ENCODE peak calls at places on chromosomes 16 and 17, in eight cellular contexts. N, Z, M, S, W, J, U and O are unnamed samples.
A peak's percentile ranks its signal among the peaks of the same experiment; 100 is the strongest.

GRCh38 chr16:71645450-71645849 is 19.5 kb downstream of the MARVELD3 start:
- DNase-seq in J (peak; percentile 53), W (no peak), N (no peak), S (peak; percentile 55), M (no peak), U (peak; percentile 46), Z (peak; percentile 87), O (peak; percentile 37)

GRCh38 chr17:83064732-83065659 is 14.4 kb upstream of the METRNL start:
- DNase-seq in M (peak; percentile 32), W (peak; percentile 8), S (no peak), Z (no peak), U (peak; percentile 58), J (no peak), N (no peak), O (no peak)

GRCh38 chr16:17162560-17162959 is 308.2 kb downstream of the XYLT1 start:
- DNase-seq in U (no peak), W (no peak), J (no peak), S (peak; percentile 16), N (no peak), M (no peak), Z (no peak), O (peak; percentile 77)

GRCh38 chr17:74530751-74531150 is 524 bp downstream of the CD300LB start:
- DNase-seq in J (no peak), M (peak; percentile 19), S (no peak), Z (no peak), N (no peak), U (no peak), W (no peak), O (no peak)

GRCh38 chr17:73349138-73349537 is 37.3 kb upstream of the CDC42EP4 start:
- DNase-seq in J (peak; percentile 61), U (no peak), S (no peak), W (no peak), Z (peak; percentile 34), M (no peak), N (no peak), O (no peak)

GRCh38 chr17:31310877-31311276 is 3.0 kb downstream of the EVI2B start:
- DNase-seq in M (no peak), W (no peak), N (no peak), J (no peak), U (no peak), Z (no peak), S (no peak), O (peak; percentile 78)

GRCh38 chr17:76598004-76598439 is 12.4 kb upstream of the ST6GALNAC2 start:
- DNase-seq in S (no peak), J (no peak), M (peak; percentile 62), W (no peak), U (peak; percentile 72), Z (no peak), N (no peak), O (no peak)

GRCh38 chr17:21452377-21453143 is 76.4 kb downstream of the KCNJ12 start:
- DNase-seq in W (no peak), S (peak; percentile 84), U (peak; percentile 53), N (no peak), Z (peak; percentile 89), M (peak; percentile 74), J (peak; percentile 84), O (peak; percentile 84)

GRCh38 chr16:57514891-57515600 is 21.3 kb downstream of the CCDC102A start:
- DNase-seq in J (no peak), S (no peak), W (no peak), U (no peak), M (no peak), Z (no peak), N (no peak), O (no peak)

GRCh38 chr17:73371846-73372245 is 60.0 kb upstream of the CDC42EP4 start:
- DNase-seq in J (no peak), M (no peak), S (no peak), W (no peak), N (no peak), U (no peak), Z (no peak), O (no peak)

GRCh38 chr17:69267219-69267618 is 38.6 kb upstream of the ABCA10 start:
- DNase-seq in J (no peak), N (no peak), W (no peak), M (no peak), S (no peak), U (no peak), Z (no peak), O (no peak)

GRCh38 chr16:82653550-82654511 is 27.1 kb downstream of the CDH13 start:
- DNase-seq in J (peak; percentile 88), Z (peak; percentile 96), N (no peak), W (no peak), M (no peak), U (peak; percentile 82), S (peak; percentile 85), O (no peak)

GRCh38 chr16:67677712-67678111 is 11.1 kb downstream of the C16orf86 start:
- DNase-seq in M (no peak), S (no peak), Z (no peak), U (no peak), J (no peak), N (no peak), W (no peak), O (no peak)

GRCh38 chr17:867896-868489 is 85.8 kb downstream of the MRM3 start:
- DNase-seq in Z (no peak), S (no peak), M (no peak), W (no peak), U (no peak), J (no peak), N (no peak), O (no peak)

GRCh38 chr16:9843424-9844013 is 338.7 kb downstream of the GRIN2A start:
- DNase-seq in U (no peak), N (no peak), M (no peak), J (no peak), Z (no peak), W (no peak), S (peak; percentile 58), O (no peak)

GRCh38 chr16:49608801-49609200 is 235.2 kb downstream of the C16orf78 start:
- DNase-seq in W (no peak), S (peak; percentile 74), Z (peak; percentile 83), U (no peak), M (no peak), J (peak; percentile 72), N (no peak), O (no peak)
- TF ChIP-seq CTCF in W (peak; percentile 54), S (peak; percentile 77), Z (peak; percentile 85), U (no peak), M (no peak), J (peak; percentile 78), N (peak; percentile 16), O (no peak)

GRCh38 chr17:44176671-44177501 is 6.4 kb downstream of the ASB16 start:
- DNase-seq in N (no peak), W (no peak), J (no peak), Z (no peak), U (no peak), M (no peak), S (no peak), O (no peak)
- TF ChIP-seq CTCF in N (no peak), W (no peak), J (no peak), Z (no peak), U (no peak), M (no peak), S (no peak), O (no peak)

DNA sequence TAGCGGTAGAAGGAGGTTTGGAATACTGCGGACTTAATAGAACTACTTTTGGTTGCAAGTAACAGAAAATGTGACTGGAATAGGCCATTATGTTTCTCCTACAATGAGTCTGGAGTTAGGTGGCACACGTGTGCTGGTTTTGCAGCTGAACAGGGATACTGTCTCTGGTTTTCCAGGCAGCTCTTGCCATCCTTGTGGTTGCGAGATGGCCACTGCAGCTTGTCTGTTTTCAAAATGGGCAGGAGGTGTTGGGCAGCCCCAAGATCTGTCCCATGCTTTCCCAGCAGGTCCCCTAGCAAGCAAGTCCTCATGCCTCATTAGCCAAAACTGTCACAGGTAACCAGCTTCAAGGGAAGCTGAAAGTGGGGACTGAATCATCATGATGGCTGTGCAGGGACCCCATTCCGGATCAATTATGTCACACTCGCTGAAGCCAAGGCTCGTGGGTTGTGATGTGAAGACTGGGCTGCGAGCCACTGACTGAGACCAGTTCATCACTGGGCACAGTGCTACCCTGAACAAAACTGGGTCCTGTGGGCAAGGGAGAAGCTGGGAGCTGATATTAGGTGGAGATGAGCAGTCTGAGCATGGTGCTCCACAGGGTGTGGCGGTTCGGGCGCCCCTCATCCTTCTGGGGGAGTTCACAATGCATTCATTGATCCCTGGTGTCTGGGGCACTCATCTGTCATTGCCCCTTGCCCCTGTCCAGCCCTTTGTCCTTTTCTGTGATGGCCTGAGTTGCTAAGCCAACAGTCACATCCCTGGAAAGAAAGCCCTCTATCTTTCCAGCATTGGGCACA is 82.1 kb downstream of the KSR1 start:
- DNase-seq in U (no peak), S (no peak), M (no peak), W (no peak), J (no peak), Z (no peak), N (no peak), O (no peak)
- TF ChIP-seq CTCF in U (no peak), S (no peak), M (no peak), W (no peak), J (no peak), Z (no peak), N (no peak), O (no peak)

GRCh38 chr17:36485805-36486203 is 677 bp upstream of the ZNHIT3 start:
- DNase-seq in S (no peak), W (no peak), U (no peak), M (no peak), J (no peak), N (no peak), Z (no peak), O (no peak)

GRCh38 chr17:36481829-36482228 is 4.7 kb upstream of the ZNHIT3 start:
- DNase-seq in S (no peak), W (no peak), U (no peak), J (no peak), Z (no peak), N (no peak), M (no peak), O (no peak)

GRCh38 chr17:36485027-36485426 is 1.5 kb upstream of the ZNHIT3 start:
- DNase-seq in N (no peak), M (no peak), U (no peak), J (no peak), S (no peak), W (no peak), Z (no peak), O (no peak)

GRCh38 chr17:36486204-36487194 is at the start of gene ZNHIT3:
- DNase-seq in J (peak; percentile 95), W (peak; percentile 69), U (peak; percentile 93), M (peak; percentile 86), S (peak; percentile 94), Z (peak; percentile 97), N (peak; percentile 44), O (peak; percentile 88)

DNA sequence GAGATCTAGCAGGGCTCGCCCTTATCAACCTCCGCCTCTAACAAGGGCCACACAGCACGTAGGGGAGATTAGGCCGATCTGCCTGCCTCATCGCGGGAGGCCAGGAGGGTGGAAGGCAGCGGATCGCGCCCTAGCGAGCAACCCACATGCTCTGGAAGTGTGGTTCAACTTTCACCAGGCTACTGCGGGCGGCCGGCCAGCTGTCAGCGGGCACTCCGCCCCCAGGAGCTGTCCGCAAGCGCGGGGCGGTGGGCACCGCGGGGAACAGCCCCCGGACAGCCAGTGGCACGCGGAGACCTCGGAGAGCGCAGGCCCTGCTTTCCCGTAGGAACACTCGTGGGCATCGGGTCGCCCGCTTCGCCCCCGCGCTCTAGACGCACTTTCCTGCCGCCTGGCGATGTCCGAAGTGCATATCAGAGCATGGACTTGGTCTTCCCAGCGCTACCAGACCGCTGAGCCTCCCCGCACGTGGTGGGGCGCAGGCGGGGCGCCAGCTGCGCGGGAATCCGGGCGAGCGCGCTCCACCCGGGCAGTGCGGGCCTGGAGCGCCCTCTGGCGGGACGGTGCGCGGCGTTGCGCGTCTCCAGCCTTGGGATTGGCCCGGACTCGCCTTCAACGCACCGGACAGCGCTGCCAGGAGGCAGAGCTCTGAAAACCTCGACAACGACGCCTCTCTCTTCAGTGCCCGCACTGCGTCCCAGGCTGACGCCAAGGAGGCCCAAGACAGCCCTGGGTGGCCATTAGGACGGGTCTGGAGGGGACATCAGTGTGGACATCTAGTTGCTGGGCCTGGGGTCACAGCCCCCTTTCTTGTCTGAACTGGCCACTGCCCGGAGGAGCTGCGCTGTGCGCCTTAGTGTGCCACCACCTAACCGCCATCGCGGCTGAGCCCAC is 3.6 kb upstream of the ZNHIT3 start:
- DNase-seq in U (peak; percentile 50), N (no peak), M (peak; percentile 72), Z (peak; percentile 81), W (peak; percentile 85), J (peak; percentile 83), S (peak; percentile 74), O (peak; percentile 71)
- TF ChIP-seq CTCF in U (peak; percentile 95), N (peak; percentile 92), M (peak; percentile 96), Z (peak; percentile 74), W (peak; percentile 94), J (peak; percentile 62), S (peak; percentile 56), O (peak; percentile 90)